ENCODE peak calls at places on chromosomes 13 and 19, in four cellular contexts. I, K, U and F are unnamed samples.

GRCh38 chr13:108785844-108786243 is 156.4 kb downstream of the MYO16 start:
- DNase-seq in I (no peak), K (no peak), U (no peak), F (no peak)

GRCh38 chr13:49444517-49445395 is 682 bp downstream of the SETDB2 start:
- DNase-seq in I (peak; percentile 5), K (peak; percentile 52), U (peak; percentile 49), F (peak; percentile 54)

GRCh38 chr13:40682449-40683240 is 16.2 kb upstream of the FOXO1 start:
- DNase-seq in I (no peak), K (no peak), U (peak; percentile 46), F (no peak)

GRCh38 chr13:59099182-59099950 is 1064.4 kb downstream of the DIAPH3 start:
- DNase-seq in I (no peak), K (no peak), U (no peak), F (no peak)

GRCh38 chr19:34218818-34219164 is 35.6 kb upstream of the GARRE1 start:
- DNase-seq in I (no peak), K (no peak), U (no peak), F (no peak)

GRCh38 chr19:17743874-17744273 is 7.4 kb upstream of the FCHO1 start:
- DNase-seq in I (no peak), K (peak; percentile 52), U (no peak), F (no peak)

GRCh38 chr19:11534538-11534937 is 4.1 kb upstream of the CNN1 start:
- DNase-seq in I (no peak), K (no peak), U (no peak), F (no peak)

GRCh38 chr19:28184997-28185396 is 1028.0 kb downstream of the UQCRFS1 start:
- DNase-seq in I (no peak), K (no peak), U (no peak), F (no peak)

GRCh38 chr13:77330009-77330471 is 3.1 kb upstream of the MYCBP2 start:
- DNase-seq in I (no peak), K (no peak), U (peak; percentile 15), F (peak; percentile 62)

GRCh38 chr19:2816641-2817040 is 3.0 kb upstream of the ZNF554 start:
- DNase-seq in I (no peak), K (no peak), U (no peak), F (no peak)

GRCh38 chr19:18699403-18700054 is 16.0 kb downstream of the CRTC1 start:
- DNase-seq in I (no peak), K (no peak), U (no peak), F (no peak)

GRCh38 chr13:106499905-106500304 is 35.6 kb downstream of the EFNB2 start:
- DNase-seq in I (no peak), K (no peak), U (no peak), F (no peak)

GRCh38 chr13:39811051-39811450 is 155.6 kb downstream of the COG6 start:
- DNase-seq in I (no peak), K (no peak), U (no peak), F (no peak)

GRCh38 chr13:33351324-33351723 is 65.8 kb upstream of the STARD13 start:
- DNase-seq in I (no peak), K (no peak), U (no peak), F (no peak)

GRCh38 chr19:558770-559439 is 13.5 kb upstream of the BSG start:
- DNase-seq in I (no peak), K (no peak), U (no peak), F (no peak)

GRCh38 chr19:5154799-5155426 is 185.7 kb downstream of the PTPRS start:
- DNase-seq in I (no peak), K (no peak), U (no peak), F (no peak)

GRCh38 chr19:48750771-48751504 is 1.5 kb downstream of the FUT1 start:
- DNase-seq in I (no peak), K (no peak), U (no peak), F (no peak)